ENCODE peak calls at places on chromosomes 2 and 18, in nine cellular contexts. Q, H, L, R, M, Z, S, B and W are unnamed samples.

GRCh38 chr18:74064510-74064909 is 83.1 kb downstream of the FBXO15 start:
- DNase-seq in Q (no peak), H (no peak), L (peak; percentile 39), R (no peak), M (no peak), Z (no peak), S (no peak), B (no peak), W (no peak)

GRCh38 chr2:177164584-177165052 is 48.0 kb upstream of the HNRNPA3 start:
- DNase-seq in Q (peak; percentile 52), H (peak; percentile 91), L (peak; percentile 72), R (peak; percentile 89), M (peak; percentile 83), Z (peak; percentile 92), S (peak; percentile 35), B (peak; percentile 76), W (peak; percentile 92)

GRCh38 chr2:64952113-64952895 is 36.9 kb upstream of the SLC1A4 start:
- DNase-seq in Q (no peak), H (no peak), L (peak; percentile 10), R (no peak), M (no peak), Z (no peak), S (no peak), B (no peak), W (no peak)

GRCh38 chr2:240591226-240591625 is 4.7 kb downstream of the CAPN10 start:
- DNase-seq in Q (peak; percentile 41), H (no peak), L (peak; percentile 51), R (no peak), M (no peak), Z (no peak), S (no peak), B (no peak), W (peak; percentile 18)

GRCh38 chr18:45167109-45167551 is 448.1 kb upstream of the SLC14A2 start:
- DNase-seq in Q (peak; percentile 63), H (no peak), L (peak; percentile 44), R (peak; percentile 29), M (no peak), Z (no peak), S (peak; percentile 65), B (no peak), W (no peak)

GRCh38 chr2:134372611-134373131 is 118.8 kb downstream of the MGAT5 start:
- DNase-seq in Q (peak; percentile 92), H (no peak), L (peak; percentile 94), R (no peak), M (peak; percentile 62), Z (no peak), S (peak; percentile 83), B (peak; percentile 52), W (no peak)

GRCh38 chr18:79019876-79020275 is 40.3 kb downstream of the SALL3 start:
- DNase-seq in Q (no peak), H (no peak), L (no peak), R (no peak), M (no peak), Z (no peak), S (no peak), B (no peak), W (no peak)

GRCh38 chr2:69436594-69436936 is 670 bp downstream of the NFU1 start:
- DNase-seq in Q (no peak), H (no peak), L (no peak), R (no peak), M (no peak), Z (no peak), S (no peak), B (no peak), W (no peak)

GRCh38 chr2:203873921-203874631 is 6.5 kb downstream of the CTLA4 start:
- DNase-seq in Q (no peak), H (no peak), L (no peak), R (no peak), M (no peak), Z (no peak), S (no peak), B (no peak), W (no peak)

GRCh38 chr18:50340078-50340477 is 34.8 kb upstream of the SKA1 start:
- DNase-seq in Q (no peak), H (no peak), L (no peak), R (no peak), M (no peak), Z (no peak), S (no peak), B (no peak), W (no peak)

GRCh38 chr2:213018340-213018901 is 133.0 kb downstream of the IKZF2 start:
- DNase-seq in Q (no peak), H (no peak), L (no peak), R (no peak), M (no peak), Z (no peak), S (no peak), B (no peak), W (no peak)

GRCh38 chr18:29157057-29157780 is 980.3 kb upstream of the CDH2 start:
- DNase-seq in Q (peak; percentile 65), H (no peak), L (no peak), R (no peak), M (no peak), Z (peak; percentile 43), S (no peak), B (no peak), W (no peak)

GRCh38 chr2:71607490-71607889 is 154.1 kb downstream of the DYSF start:
- DNase-seq in Q (no peak), H (peak; percentile 64), L (no peak), R (no peak), M (peak; percentile 1), Z (no peak), S (no peak), B (no peak), W (peak; percentile 32)

GRCh38 chr2:64063924-64064331 is 44.7 kb upstream of the VPS54 start:
- DNase-seq in Q (peak; percentile 92), H (no peak), L (peak; percentile 82), R (no peak), M (no peak), Z (peak; percentile 89), S (no peak), B (no peak), W (no peak)

GRCh38 chr2:86290596-86291327 is 46.7 kb downstream of the REEP1 start:
- DNase-seq in Q (no peak), H (no peak), L (no peak), R (no peak), M (no peak), Z (no peak), S (no peak), B (no peak), W (no peak)

GRCh38 chr2:234259440-234259839 is 208.9 kb downstream of the SPP2 start:
- DNase-seq in Q (no peak), H (no peak), L (no peak), R (no peak), M (no peak), Z (no peak), S (no peak), B (no peak), W (no peak)

DNA sequence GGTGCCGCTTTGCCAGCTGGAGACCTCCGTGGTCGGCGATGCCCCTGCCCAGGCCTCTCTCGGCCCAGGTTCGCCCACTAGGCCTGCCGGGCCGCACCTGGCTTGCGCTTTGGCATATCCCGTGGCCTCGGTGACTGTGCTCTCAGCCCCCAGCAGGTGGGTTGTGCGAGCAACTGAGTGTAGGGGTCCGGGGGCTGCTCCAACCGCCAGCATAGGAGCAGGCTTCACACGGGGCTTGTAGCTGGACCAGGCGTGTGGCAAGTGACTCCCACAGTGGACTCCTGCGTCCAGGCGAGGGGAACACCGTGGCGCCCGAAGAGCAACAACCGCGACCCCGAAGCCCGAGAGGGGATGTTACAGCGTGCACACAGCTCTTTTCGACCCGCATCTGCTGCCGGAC is 9.7 kb downstream of the TRAPPC12 start:
- DNase-seq in Q (no peak), H (no peak), L (no peak), R (no peak), M (no peak), Z (no peak), S (no peak), B (no peak), W (no peak)
- H3K36me3 ChIP-seq in Q (peaks cover 12% of the 10 kb centered on the region), H (peaks cover 46% of the 10 kb centered on the region), L (peaks cover 40% of the 10 kb centered on the region), R (no peaks in the 10 kb centered on the region), M (no peaks in the 10 kb centered on the region), Z (peaks cover 13% of the 10 kb centered on the region), S (peaks cover 16% of the 10 kb centered on the region), B (peaks cover 65% of the 10 kb centered on the region), W (peaks cover 35% of the 10 kb centered on the region)

DNA sequence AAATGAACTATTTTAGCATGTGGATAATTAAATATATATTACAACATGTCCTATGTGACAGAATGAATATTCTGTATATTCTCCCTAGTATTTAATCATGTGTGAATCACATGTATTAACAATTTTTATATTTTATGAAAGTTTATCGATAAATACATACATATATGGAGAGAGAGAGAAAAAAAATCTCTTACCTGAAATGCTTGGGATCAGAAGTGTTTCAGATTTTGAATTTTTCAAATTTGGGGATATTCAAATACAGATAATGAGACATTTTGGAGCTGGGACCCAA is 228.6 kb upstream of the RBBP8 start:
- DNase-seq in Q (no peak), H (no peak), L (no peak), R (no peak), M (no peak), Z (no peak), S (no peak), B (no peak), W (no peak)
- TF ChIP-seq CTCF in Q (no peak), H (no peak), L (no peak), R (no peak), M (no peak), Z (no peak), S (no peak), B (no peak), W (no peak)

DNA sequence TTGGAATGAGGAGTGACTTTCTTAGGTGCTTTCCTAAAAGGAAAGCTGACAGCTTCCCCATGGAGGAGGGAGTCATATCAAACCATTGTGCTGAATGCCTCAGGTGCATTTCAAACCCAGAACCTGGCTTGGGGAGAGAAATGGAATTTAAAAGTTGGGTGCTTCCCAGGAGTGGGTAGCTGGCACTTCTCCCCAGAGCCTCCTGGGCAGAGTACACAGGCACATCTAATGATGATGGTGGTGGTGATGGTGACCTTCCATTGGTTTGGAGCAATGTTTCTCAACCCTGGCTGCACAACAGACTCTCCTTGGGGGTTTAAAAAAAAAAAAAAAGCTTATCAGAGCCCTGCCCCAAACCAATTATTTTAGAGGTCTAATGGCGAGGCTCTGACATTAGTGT is 8.3 kb downstream of the FOSL2 start:
- DNase-seq in Q (no peak), H (no peak), L (no peak), R (no peak), M (no peak), Z (no peak), S (no peak), B (no peak), W (no peak)
- H3K36me3 ChIP-seq in Q (peaks cover 27% of the 10 kb centered on the region), H (peaks cover 54% of the 10 kb centered on the region), L (peaks cover 72% of the 10 kb centered on the region), R (peaks cover 9% of the 10 kb centered on the region), M (no peaks in the 10 kb centered on the region), Z (peaks cover 38% of the 10 kb centered on the region), S (peaks cover 32% of the 10 kb centered on the region), B (peaks cover 71% of the 10 kb centered on the region), W (peaks cover 40% of the 10 kb centered on the region)

DNA sequence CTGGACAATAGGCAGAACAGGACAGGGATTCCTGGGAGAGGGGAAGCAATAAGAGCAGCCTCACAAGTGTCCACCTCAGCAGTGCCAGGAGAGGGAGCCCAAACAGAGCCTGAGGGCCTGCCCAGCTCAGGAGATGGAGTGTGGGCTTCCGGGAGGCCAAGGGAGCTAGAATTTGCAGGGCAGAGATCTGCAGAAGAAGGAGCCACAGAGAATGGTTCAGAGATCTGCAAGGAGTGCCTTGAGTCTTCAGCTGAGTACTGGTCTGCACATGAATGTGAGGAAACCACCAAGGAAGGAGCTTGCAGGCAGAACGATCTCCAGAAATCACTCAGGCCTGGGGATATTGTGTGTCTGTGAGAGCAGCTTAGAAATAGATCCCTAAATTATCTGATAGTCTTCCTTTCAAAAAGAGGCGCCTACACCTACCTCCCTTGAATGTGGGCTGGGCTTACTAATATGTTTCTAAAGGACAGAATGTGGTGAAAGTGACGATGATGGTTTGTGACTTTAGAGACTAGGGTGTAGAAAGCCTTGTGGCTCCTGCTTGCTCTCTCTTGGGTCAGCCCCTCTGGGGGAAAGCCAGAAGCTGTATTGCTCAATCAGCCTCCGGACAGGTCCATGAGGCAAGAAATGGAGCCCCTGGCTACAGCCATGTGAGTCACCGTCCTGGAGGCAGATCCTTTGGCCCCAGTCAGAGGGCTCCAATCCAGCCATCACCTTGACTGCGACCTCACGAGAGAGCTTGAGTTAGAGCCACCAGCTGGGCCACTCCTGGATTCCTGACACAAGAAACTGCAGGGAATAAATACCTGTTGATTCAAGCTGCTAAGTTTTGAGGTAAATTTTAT is 7.6 kb upstream of the LPIN1 start:
- DNase-seq in Q (peak; percentile 74), H (no peak), L (peak; percentile 87), R (peak; percentile 68), M (peak; percentile 93), Z (peak; percentile 52), S (peak; percentile 62), B (peak; percentile 92), W (peak; percentile 74)
- TF ChIP-seq CTCF in Q (peak; percentile 41), H (peak; percentile 14), L (peak; percentile 59), R (peak; percentile 45), M (peak; percentile 39), Z (peak; percentile 47), S (peak; percentile 67), B (peak; percentile 39), W (peak; percentile 41)